ENCODE peak calls at places on chromosomes 6 and 20, in five cellular contexts. One of them, this sample, is unnamed.

GRCh38 chr20:4476903-4477302 is 244.8 kb upstream of the PRND start:
- DNase-seq in IMR-90: no peak
- DNase-seq in A549: no peak
- DNase-seq in activated T-helper 1 cell treated with anti-CD3 and anti-CD28 coated beads, Interleukin-2, amount 50 U/mL, for 16 hours: no peak
- DNase-seq in tibial artery: no peak
- DNase-seq in this sample: no peak

GRCh38 chr20:34213213-34213612 is 28.0 kb upstream of the ASIP start:
- DNase-seq in A549: no peak
- DNase-seq in tibial artery: no peak
- DNase-seq in IMR-90: no peak
- DNase-seq in activated T-helper 1 cell treated with anti-CD3 and anti-CD28 coated beads, Interleukin-2, amount 50 U/mL, for 16 hours: no peak
- DNase-seq in this sample: no peak

GRCh38 chr6:118524686-118525085 is 23.4 kb upstream of the PLN start:
- DNase-seq in activated T-helper 1 cell treated with anti-CD3 and anti-CD28 coated beads, Interleukin-2, amount 50 U/mL, for 16 hours: no peak
- DNase-seq in A549: no peak
- DNase-seq in IMR-90: no peak
- DNase-seq in tibial artery: no peak
- DNase-seq in this sample: no peak

GRCh38 chr6:55825402-55826051 is 49.9 kb downstream of the BMP5 start:
- DNase-seq in A549: peak; percentile 17
- DNase-seq in IMR-90: peak; percentile 78
- DNase-seq in tibial artery: no peak
- DNase-seq in activated T-helper 1 cell treated with anti-CD3 and anti-CD28 coated beads, Interleukin-2, amount 50 U/mL, for 16 hours: no peak
- DNase-seq in this sample: peak; percentile 73

GRCh38 chr20:48295445-48295903 is 510.2 kb upstream of the SULF2 start:
- DNase-seq in activated T-helper 1 cell treated with anti-CD3 and anti-CD28 coated beads, Interleukin-2, amount 50 U/mL, for 16 hours: no peak
- DNase-seq in A549: peak; percentile 88
- DNase-seq in IMR-90: peak; percentile 94
- DNase-seq in tibial artery: no peak
- DNase-seq in this sample: peak; percentile 87

GRCh38 chr6:129493396-129493902 is 216.5 kb downstream of the ARHGAP18 start:
- DNase-seq in activated T-helper 1 cell treated with anti-CD3 and anti-CD28 coated beads, Interleukin-2, amount 50 U/mL, for 16 hours: no peak
- DNase-seq in A549: no peak
- DNase-seq in tibial artery: no peak
- DNase-seq in IMR-90: peak; percentile 78
- DNase-seq in this sample: peak; percentile 54

GRCh38 chr6:33077908-33078307 is 2.1 kb downstream of the HLA-DPB1 start:
- DNase-seq in IMR-90: no peak
- DNase-seq in A549: no peak
- DNase-seq in activated T-helper 1 cell treated with anti-CD3 and anti-CD28 coated beads, Interleukin-2, amount 50 U/mL, for 16 hours: no peak
- DNase-seq in tibial artery: no peak
- DNase-seq in this sample: no peak

GRCh38 chr20:19885981-19886665 is 128.1 kb downstream of the RIN2 start:
- DNase-seq in IMR-90: peak; percentile 61
- DNase-seq in tibial artery: peak; percentile 61
- DNase-seq in activated T-helper 1 cell treated with anti-CD3 and anti-CD28 coated beads, Interleukin-2, amount 50 U/mL, for 16 hours: no peak
- DNase-seq in A549: peak; percentile 84
- DNase-seq in this sample: peak; percentile 84

GRCh38 chr6:89508755-89509563 is 76.0 kb downstream of the ANKRD6 start:
- DNase-seq in tibial artery: no peak
- DNase-seq in activated T-helper 1 cell treated with anti-CD3 and anti-CD28 coated beads, Interleukin-2, amount 50 U/mL, for 16 hours: no peak
- DNase-seq in A549: no peak
- DNase-seq in IMR-90: no peak
- DNase-seq in this sample: no peak

GRCh38 chr6:11263185-11263817 is 30.8 kb upstream of the NEDD9 start:
- DNase-seq in tibial artery: peak; percentile 63
- DNase-seq in A549: peak; percentile 72
- DNase-seq in IMR-90: peak; percentile 84
- DNase-seq in activated T-helper 1 cell treated with anti-CD3 and anti-CD28 coated beads, Interleukin-2, amount 50 U/mL, for 16 hours: no peak
- DNase-seq in this sample: peak; percentile 88

GRCh38 chr20:13649548-13649947 is 10.8 kb upstream of the TASP1 start:
- DNase-seq in activated T-helper 1 cell treated with anti-CD3 and anti-CD28 coated beads, Interleukin-2, amount 50 U/mL, for 16 hours: no peak
- DNase-seq in tibial artery: peak; percentile 38
- DNase-seq in IMR-90: no peak
- DNase-seq in A549: no peak
- DNase-seq in this sample: peak; percentile 25

GRCh38 chr20:35619196-35620095 is 3.8 kb downstream of the SPAG4 start:
- DNase-seq in A549: peak; percentile 89
- DNase-seq in tibial artery: peak; percentile 67
- DNase-seq in activated T-helper 1 cell treated with anti-CD3 and anti-CD28 coated beads, Interleukin-2, amount 50 U/mL, for 16 hours: peak; percentile 74
- DNase-seq in IMR-90: peak; percentile 78
- DNase-seq in this sample: peak; percentile 87

GRCh38 chr6:4134841-4135664 is at the start of gene ECI2:
- DNase-seq in activated T-helper 1 cell treated with anti-CD3 and anti-CD28 coated beads, Interleukin-2, amount 50 U/mL, for 16 hours: peak; percentile 15
- DNase-seq in tibial artery: peak; percentile 64
- DNase-seq in IMR-90: peak; percentile 27
- DNase-seq in A549: peak; percentile 69
- DNase-seq in this sample: peak; percentile 76

GRCh38 chr6:45538636-45539035 is 160.9 kb upstream of the SUPT3H start:
- DNase-seq in A549: no peak
- DNase-seq in tibial artery: peak; percentile 65
- DNase-seq in IMR-90: no peak
- DNase-seq in activated T-helper 1 cell treated with anti-CD3 and anti-CD28 coated beads, Interleukin-2, amount 50 U/mL, for 16 hours: no peak
- DNase-seq in this sample: peak; percentile 29

GRCh38 chr6:119308048-119308570 is 41.5 kb downstream of the MAN1A1 start:
- DNase-seq in A549: peak; percentile 27
- DNase-seq in tibial artery: no peak
- DNase-seq in IMR-90: peak; percentile 84
- DNase-seq in activated T-helper 1 cell treated with anti-CD3 and anti-CD28 coated beads, Interleukin-2, amount 50 U/mL, for 16 hours: no peak
- DNase-seq in this sample: peak; percentile 81

GRCh38 chr6:11042750-11043551 is 1.2 kb downstream of the ELOVL2 start:
- DNase-seq in activated T-helper 1 cell treated with anti-CD3 and anti-CD28 coated beads, Interleukin-2, amount 50 U/mL, for 16 hours: no peak
- DNase-seq in IMR-90: peak; percentile 44
- DNase-seq in A549: no peak
- DNase-seq in tibial artery: no peak
- DNase-seq in this sample: peak; percentile 72